ENCODE peak calls at places on chromosomes 6 and 20, in ten cellular contexts. U is NCI-H1694; N is stimulated activated naive B cell treated with anti-CD40 and anti-IgM and Interleukin-4, amounts not matched to agents 10 μg/mL and 1 μg/mL and 100 μg/mL, for 72 hours; E is heart right ventricle; I is AG10803; O is neuronal stem cell; L is stimulated activated naive CD8-positive, alpha-beta T cell treated with anti-CD3 and anti-CD28 coated beads, Interleukin-15, Interleukin-2, amounts not matched to agents 100 U/mL and 50 U/mL, for 24 hours; H is B cell; T is caudate nucleus; C is neural crest cell. V is an unnamed sample.

GRCh38 chr6:164929155-164929977 is 380.0 kb downstream of the C6orf118 start:
- DNase-seq in N (no peak), I (no peak), O (no peak), U (no peak), E (no peak), T (peak), H (no peak), C (no peak), L (no peak), V (no peak)

GRCh38 chr6:141667580-141668309 is 465.0 kb upstream of the GJE1 start:
- DNase-seq in E (no peak), T (no peak), H (no peak), I (peak), U (no peak), C (no peak), L (no peak), O (no peak), N (no peak), V (no peak)

GRCh38 chr6:92564393-92564792 is 855.0 kb downstream of the EPHA7 start:
- DNase-seq in H (no peak), U (no peak), E (peak), C (no peak), O (no peak), N (no peak), T (no peak), L (no peak), I (no peak), V (no peak)

GRCh38 chr6:26054937-26055669 is 32.1 kb upstream of the HFE start:
- DNase-seq in H (peak), E (peak), U (peak), O (peak), I (peak), N (peak), C (peak), T (peak), L (peak), V (peak)

GRCh38 chr20:63145156-63145555 is 70.8 kb downstream of the YTHDF1 start:
- DNase-seq in T (no peak), N (no peak), H (no peak), E (no peak), C (no peak), I (no peak), O (no peak), L (no peak), U (no peak), V (no peak)

GRCh38 chr6:45590225-45590624 is 212.5 kb upstream of the SUPT3H start:
- DNase-seq in O (no peak), I (peak), H (no peak), C (no peak), E (no peak), N (no peak), U (no peak), T (no peak), L (no peak), V (no peak)

GRCh38 chr6:106290954-106291353 is 34.6 kb downstream of the ATG5 start:
- DNase-seq in H (no peak), E (no peak), O (no peak), T (no peak), C (no peak), L (no peak), I (no peak), N (no peak), U (no peak), V (no peak)

GRCh38 chr20:33061626-33062025 is 7.9 kb downstream of the BPIFB3 start:
- DNase-seq in E (no peak), I (no peak), O (no peak), C (no peak), T (no peak), N (no peak), H (no peak), L (no peak), U (no peak), V (no peak)

GRCh38 chr20:61067221-61067620 is 184.8 kb upstream of the CDH4 start:
- DNase-seq in H (no peak), T (no peak), I (no peak), L (no peak), C (no peak), N (no peak), E (no peak), O (no peak), U (no peak), V (no peak)

GRCh38 chr6:163419413-163420314 is 5.1 kb downstream of the QKI start:
- DNase-seq in C (no peak), N (no peak), L (no peak), E (no peak), O (no peak), U (no peak), T (no peak), I (peak), H (no peak), V (no peak)